ENCODE peak calls at places on chromosomes 1 and 21, in five cellular contexts. C, E, G, X and B are unnamed samples.

GRCh38 chr1:17565551-17565971 is 26.1 kb downstream of the ARHGEF10L start:
- DNase-seq in E (no peak), G (no peak), C (no peak), X (no peak), B (no peak)

GRCh38 chr1:205975387-205975998 is 27.7 kb downstream of the RAB7B start:
- DNase-seq in C (no peak), G (no peak), X (no peak), E (no peak), B (no peak)

GRCh38 chr1:204503913-204504519 is 9.4 kb upstream of the PIK3C2B start:
- DNase-seq in C (no peak), E (no peak), G (no peak), X (no peak), B (no peak)

GRCh38 chr1:55421317-55421716 is 206.2 kb upstream of the USP24 start:
- DNase-seq in X (no peak), E (peak), G (no peak), C (no peak), B (no peak)

GRCh38 chr1:217369271-217369981 is 261.5 kb downstream of the GPATCH2 start:
- DNase-seq in X (no peak), C (no peak), G (no peak), E (no peak), B (no peak)

GRCh38 chr1:85157436-85157835 is 43.4 kb downstream of the SYDE2 start:
- DNase-seq in C (no peak), X (no peak), E (no peak), G (no peak), B (no peak)

GRCh38 chr1:226712779-226713420 is 26.2 kb downstream of the ITPKB start:
- DNase-seq in X (no peak), C (no peak), G (no peak), E (no peak), B (no peak)

GRCh38 chr1:154192476-154192875 is 576 bp upstream of the TPM3 start:
- DNase-seq in C (no peak), G (no peak), X (no peak), E (no peak), B (no peak)

GRCh38 chr1:65292861-65293593 is 16.3 kb upstream of the DNAJC6 start:
- DNase-seq in X (no peak), C (no peak), G (no peak), E (no peak), B (no peak)

GRCh38 chr1:161218301-161219077 is 3.4 kb downstream of the FCER1G start:
- DNase-seq in C (no peak), X (no peak), G (no peak), E (no peak), B (no peak)

GRCh38 chr1:26287033-26287711 is 7.3 kb downstream of the SH3BGRL3 start:
- DNase-seq in E (no peak), X (peak), C (no peak), G (peak), B (no peak)

GRCh38 chr1:51222809-51223208 is 13.3 kb upstream of the RNF11 start:
- DNase-seq in X (no peak), E (no peak), C (no peak), G (no peak), B (no peak)

GRCh38 chr1:183792300-183792699 is 12.6 kb upstream of the RGL1 start:
- DNase-seq in C (no peak), E (no peak), G (no peak), X (no peak), B (no peak)

GRCh38 chr1:209412036-209412435 is 171.5 kb upstream of the CAMK1G start:
- DNase-seq in C (no peak), X (no peak), G (no peak), E (no peak), B (no peak)

GRCh38 chr21:33162436-33162921 is 67.3 kb upstream of the IFNAR2 start:
- DNase-seq in C (no peak), E (no peak), X (no peak), G (no peak), B (no peak)

GRCh38 chr1:112298558-112298957 is 97.5 kb upstream of the CTTNBP2NL start:
- DNase-seq in C (no peak), E (peak), G (no peak), X (peak), B (no peak)

GRCh38 chr1:156664046-156664948 is 12.9 kb downstream of the NES start:
- DNase-seq in X (no peak), E (peak), C (no peak), G (no peak), B (no peak)

GRCh38 chr21:43375006-43375826 is 51.7 kb downstream of the SIK1 start:
- DNase-seq in G (no peak), X (no peak), C (no peak), E (no peak), B (no peak)

GRCh38 chr1:91727763-91728162 is 158.2 kb downstream of the TGFBR3 start:
- DNase-seq in C (no peak), E (no peak), G (no peak), X (no peak), B (no peak)

GRCh38 chr1:9558946-9559545 is 19.8 kb downstream of the SLC25A33 start:
- DNase-seq in X (no peak), C (no peak), E (no peak), G (no peak), B (no peak)

GRCh38 chr1:92184632-92185031 is 33.1 kb upstream of the C1orf146 start:
- DNase-seq in X (no peak), C (no peak), E (peak), G (no peak), B (no peak)

GRCh38 chr1:199752688-199753027 is 274.9 kb upstream of the NR5A2 start:
- DNase-seq in X (no peak), G (no peak), E (no peak), C (no peak), B (no peak)

GRCh38 chr1:71593523-71593922 is 512.7 kb upstream of the ZRANB2 start:
- DNase-seq in C (no peak), E (peak), G (no peak), X (no peak), B (no peak)

GRCh38 chr1:183926978-183927377 is 110.5 kb downstream of the COLGALT2 start:
- DNase-seq in X (no peak), E (peak), C (no peak), G (no peak), B (no peak)

GRCh38 chr1:44862829-44863406 is 19.9 kb upstream of the PTCH2 start:
- DNase-seq in G (no peak), E (no peak), C (no peak), X (no peak), B (no peak)

GRCh38 chr1:208004851-208005250 is 93.9 kb upstream of the CD34 start:
- DNase-seq in C (no peak), E (no peak), G (no peak), X (no peak), B (no peak)

GRCh38 chr1:59506952-59507351 is 210.1 kb downstream of the FGGY start:
- DNase-seq in G (no peak), C (no peak), X (no peak), E (peak), B (no peak)

GRCh38 chr1:4483031-4483625 is 171.3 kb upstream of the AJAP1 start:
- DNase-seq in X (no peak), G (no peak), C (no peak), E (no peak), B (no peak)